ENCODE peak calls at places on chromosomes 16 and 17, in four cellular contexts. One of them, this sample, is unnamed.

GRCh38 chr16:31502981-31503380 is 5.2 kb downstream of the RUSF1 start:
- DNase-seq in stomach: no peak
- DNase-seq in activated CD4-positive, alpha-beta T cell treated with anti-CD3 and anti-CD28 coated beads, Interleukin-2, amount 50 U/mL, for 1 hour: no peak
- DNase-seq in adipocyte: peak
- DNase-seq in this sample: no peak

GRCh38 chr17:27586203-27586701 is 44.7 kb upstream of the LGALS9 start:
- DNase-seq in stomach: no peak
- DNase-seq in activated CD4-positive, alpha-beta T cell treated with anti-CD3 and anti-CD28 coated beads, Interleukin-2, amount 50 U/mL, for 1 hour: no peak
- DNase-seq in adipocyte: peak
- DNase-seq in this sample: no peak

GRCh38 chr17:57864273-57864672 is 14.4 kb upstream of the MRPS23 start:
- DNase-seq in stomach: no peak
- DNase-seq in activated CD4-positive, alpha-beta T cell treated with anti-CD3 and anti-CD28 coated beads, Interleukin-2, amount 50 U/mL, for 1 hour: no peak
- DNase-seq in adipocyte: no peak
- DNase-seq in this sample: no peak

GRCh38 chr17:596763-597644 is 117.6 kb downstream of the VPS53 start:
- DNase-seq in stomach: no peak
- DNase-seq in activated CD4-positive, alpha-beta T cell treated with anti-CD3 and anti-CD28 coated beads, Interleukin-2, amount 50 U/mL, for 1 hour: no peak
- DNase-seq in adipocyte: peak
- DNase-seq in this sample: peak

GRCh38 chr16:13012591-13012990 is 111.2 kb downstream of the SHISA9 start:
- DNase-seq in stomach: no peak
- DNase-seq in activated CD4-positive, alpha-beta T cell treated with anti-CD3 and anti-CD28 coated beads, Interleukin-2, amount 50 U/mL, for 1 hour: no peak
- DNase-seq in adipocyte: no peak
- DNase-seq in this sample: no peak

GRCh38 chr16:70160388-70160787 is 13.2 kb upstream of the CLEC18C start:
- DNase-seq in stomach: no peak
- DNase-seq in activated CD4-positive, alpha-beta T cell treated with anti-CD3 and anti-CD28 coated beads, Interleukin-2, amount 50 U/mL, for 1 hour: no peak
- DNase-seq in adipocyte: no peak
- DNase-seq in this sample: no peak

GRCh38 chr16:525520-526180 is 1.9 kb upstream of the CAPN15 start:
- DNase-seq in stomach: no peak
- DNase-seq in activated CD4-positive, alpha-beta T cell treated with anti-CD3 and anti-CD28 coated beads, Interleukin-2, amount 50 U/mL, for 1 hour: peak
- DNase-seq in adipocyte: peak
- DNase-seq in this sample: peak

GRCh38 chr17:19717031-19717360 is 612 bp upstream of the SLC47A2 start:
- DNase-seq in stomach: no peak
- DNase-seq in activated CD4-positive, alpha-beta T cell treated with anti-CD3 and anti-CD28 coated beads, Interleukin-2, amount 50 U/mL, for 1 hour: no peak
- DNase-seq in adipocyte: no peak
- DNase-seq in this sample: no peak

GRCh38 chr17:65522751-65523404 is 38.6 kb downstream of the AXIN2 start:
- DNase-seq in stomach: no peak
- DNase-seq in activated CD4-positive, alpha-beta T cell treated with anti-CD3 and anti-CD28 coated beads, Interleukin-2, amount 50 U/mL, for 1 hour: no peak
- DNase-seq in adipocyte: no peak
- DNase-seq in this sample: no peak

GRCh38 chr17:73493212-73493814 is 150.9 kb downstream of the SDK2 start:
- DNase-seq in stomach: no peak
- DNase-seq in activated CD4-positive, alpha-beta T cell treated with anti-CD3 and anti-CD28 coated beads, Interleukin-2, amount 50 U/mL, for 1 hour: no peak
- DNase-seq in adipocyte: no peak
- DNase-seq in this sample: peak

GRCh38 chr17:65742433-65743312 is 181.2 kb upstream of the AXIN2 start:
- DNase-seq in stomach: no peak
- DNase-seq in activated CD4-positive, alpha-beta T cell treated with anti-CD3 and anti-CD28 coated beads, Interleukin-2, amount 50 U/mL, for 1 hour: no peak
- DNase-seq in adipocyte: peak
- DNase-seq in this sample: peak

GRCh38 chr17:17495448-17496188 is 577 bp downstream of the RASD1 start:
- DNase-seq in stomach: no peak
- DNase-seq in activated CD4-positive, alpha-beta T cell treated with anti-CD3 and anti-CD28 coated beads, Interleukin-2, amount 50 U/mL, for 1 hour: peak
- DNase-seq in adipocyte: no peak
- DNase-seq in this sample: no peak

GRCh38 chr16:57688987-57689771 is 5.4 kb upstream of the DRC7 start:
- DNase-seq in stomach: peak
- DNase-seq in activated CD4-positive, alpha-beta T cell treated with anti-CD3 and anti-CD28 coated beads, Interleukin-2, amount 50 U/mL, for 1 hour: no peak
- DNase-seq in adipocyte: no peak
- DNase-seq in this sample: no peak

GRCh38 chr17:1226308-1226707 is 43.9 kb upstream of the BHLHA9 start:
- DNase-seq in stomach: no peak
- DNase-seq in activated CD4-positive, alpha-beta T cell treated with anti-CD3 and anti-CD28 coated beads, Interleukin-2, amount 50 U/mL, for 1 hour: no peak
- DNase-seq in adipocyte: no peak
- DNase-seq in this sample: no peak

GRCh38 chr17:38584350-38584925 is 21.3 kb downstream of the SRCIN1 start:
- DNase-seq in stomach: peak
- DNase-seq in activated CD4-positive, alpha-beta T cell treated with anti-CD3 and anti-CD28 coated beads, Interleukin-2, amount 50 U/mL, for 1 hour: peak
- DNase-seq in adipocyte: peak
- DNase-seq in this sample: peak

GRCh38 chr16:24873028-24873427 is 27.3 kb downstream of the SLC5A11 start:
- DNase-seq in stomach: no peak
- DNase-seq in activated CD4-positive, alpha-beta T cell treated with anti-CD3 and anti-CD28 coated beads, Interleukin-2, amount 50 U/mL, for 1 hour: no peak
- DNase-seq in adipocyte: no peak
- DNase-seq in this sample: no peak

GRCh38 chr17:13462161-13462560 is 139.6 kb downstream of the HS3ST3A1 start:
- DNase-seq in stomach: no peak
- DNase-seq in activated CD4-positive, alpha-beta T cell treated with anti-CD3 and anti-CD28 coated beads, Interleukin-2, amount 50 U/mL, for 1 hour: no peak
- DNase-seq in adipocyte: peak
- DNase-seq in this sample: no peak

GRCh38 chr17:34909040-34909439 is 52.2 kb downstream of the CCT6B start:
- DNase-seq in stomach: no peak
- DNase-seq in activated CD4-positive, alpha-beta T cell treated with anti-CD3 and anti-CD28 coated beads, Interleukin-2, amount 50 U/mL, for 1 hour: no peak
- DNase-seq in adipocyte: no peak
- DNase-seq in this sample: no peak

GRCh38 chr17:49556183-49556943 is 19.3 kb upstream of the NXPH3 start:
- DNase-seq in stomach: peak
- DNase-seq in activated CD4-positive, alpha-beta T cell treated with anti-CD3 and anti-CD28 coated beads, Interleukin-2, amount 50 U/mL, for 1 hour: peak
- DNase-seq in adipocyte: peak
- DNase-seq in this sample: peak

GRCh38 chr17:1957037-1957436 is 68.1 kb downstream of the RTN4RL1 start:
- DNase-seq in stomach: no peak
- DNase-seq in activated CD4-positive, alpha-beta T cell treated with anti-CD3 and anti-CD28 coated beads, Interleukin-2, amount 50 U/mL, for 1 hour: no peak
- DNase-seq in adipocyte: peak
- DNase-seq in this sample: peak

GRCh38 chr17:28370035-28370743 is at the start of gene VTN:
- DNase-seq in stomach: peak
- DNase-seq in activated CD4-positive, alpha-beta T cell treated with anti-CD3 and anti-CD28 coated beads, Interleukin-2, amount 50 U/mL, for 1 hour: no peak
- DNase-seq in adipocyte: peak
- DNase-seq in this sample: peak

GRCh38 chr16:69494993-69495392 is 70.6 kb downstream of the CYB5B start:
- DNase-seq in stomach: no peak
- DNase-seq in activated CD4-positive, alpha-beta T cell treated with anti-CD3 and anti-CD28 coated beads, Interleukin-2, amount 50 U/mL, for 1 hour: peak
- DNase-seq in adipocyte: peak
- DNase-seq in this sample: peak

GRCh38 chr16:63983401-63983800 is 1138.5 kb downstream of the CDH11 start:
- DNase-seq in stomach: no peak
- DNase-seq in activated CD4-positive, alpha-beta T cell treated with anti-CD3 and anti-CD28 coated beads, Interleukin-2, amount 50 U/mL, for 1 hour: no peak
- DNase-seq in adipocyte: no peak
- DNase-seq in this sample: no peak

GRCh38 chr17:17928422-17929386 is 43.5 kb downstream of the TOM1L2 start:
- DNase-seq in stomach: no peak
- DNase-seq in activated CD4-positive, alpha-beta T cell treated with anti-CD3 and anti-CD28 coated beads, Interleukin-2, amount 50 U/mL, for 1 hour: no peak
- DNase-seq in adipocyte: no peak
- DNase-seq in this sample: no peak

GRCh38 chr17:43406676-43407645 is 8.2 kb downstream of the ARL4D start:
- DNase-seq in stomach: no peak
- DNase-seq in activated CD4-positive, alpha-beta T cell treated with anti-CD3 and anti-CD28 coated beads, Interleukin-2, amount 50 U/mL, for 1 hour: no peak
- DNase-seq in adipocyte: peak
- DNase-seq in this sample: no peak

GRCh38 chr17:28402224-28402630 is 3.8 kb downstream of the SLC46A1 start:
- DNase-seq in stomach: no peak
- DNase-seq in activated CD4-positive, alpha-beta T cell treated with anti-CD3 and anti-CD28 coated beads, Interleukin-2, amount 50 U/mL, for 1 hour: no peak
- DNase-seq in adipocyte: no peak
- DNase-seq in this sample: no peak

GRCh38 chr16:2280981-2281542 is 13.1 kb upstream of the RNPS1 start:
- DNase-seq in stomach: no peak
- DNase-seq in activated CD4-positive, alpha-beta T cell treated with anti-CD3 and anti-CD28 coated beads, Interleukin-2, amount 50 U/mL, for 1 hour: no peak
- DNase-seq in adipocyte: no peak
- DNase-seq in this sample: no peak

GRCh38 chr17:11296994-11297393 is 56.0 kb downstream of the SHISA6 start:
- DNase-seq in stomach: no peak
- DNase-seq in activated CD4-positive, alpha-beta T cell treated with anti-CD3 and anti-CD28 coated beads, Interleukin-2, amount 50 U/mL, for 1 hour: no peak
- DNase-seq in adipocyte: no peak
- DNase-seq in this sample: no peak

GRCh38 chr17:7842380-7842949 is 8.4 kb downstream of the KDM6B start:
- DNase-seq in stomach: peak
- DNase-seq in activated CD4-positive, alpha-beta T cell treated with anti-CD3 and anti-CD28 coated beads, Interleukin-2, amount 50 U/mL, for 1 hour: peak
- DNase-seq in adipocyte: peak
- DNase-seq in this sample: peak

GRCh38 chr16:71585318-71585703 is 8.4 kb upstream of the TAT start:
- DNase-seq in stomach: no peak
- DNase-seq in activated CD4-positive, alpha-beta T cell treated with anti-CD3 and anti-CD28 coated beads, Interleukin-2, amount 50 U/mL, for 1 hour: no peak
- DNase-seq in adipocyte: no peak
- DNase-seq in this sample: no peak

GRCh38 chr16:11986521-11987057 is 10.1 kb downstream of the SNX29 start:
- DNase-seq in stomach: no peak
- DNase-seq in activated CD4-positive, alpha-beta T cell treated with anti-CD3 and anti-CD28 coated beads, Interleukin-2, amount 50 U/mL, for 1 hour: no peak
- DNase-seq in adipocyte: no peak
- DNase-seq in this sample: no peak

GRCh38 chr17:19867094-19867653 is 562 bp downstream of the ULK2 start:
- DNase-seq in stomach: peak
- DNase-seq in activated CD4-positive, alpha-beta T cell treated with anti-CD3 and anti-CD28 coated beads, Interleukin-2, amount 50 U/mL, for 1 hour: peak
- DNase-seq in adipocyte: peak
- DNase-seq in this sample: peak

GRCh38 chr17:68602267-68602644 is 1.1 kb upstream of the FAM20A start:
- DNase-seq in stomach: no peak
- DNase-seq in activated CD4-positive, alpha-beta T cell treated with anti-CD3 and anti-CD28 coated beads, Interleukin-2, amount 50 U/mL, for 1 hour: no peak
- DNase-seq in adipocyte: no peak
- DNase-seq in this sample: peak

GRCh38 chr16:11240636-11241473 is 15.1 kb downstream of the SOCS1 start:
- DNase-seq in stomach: peak
- DNase-seq in activated CD4-positive, alpha-beta T cell treated with anti-CD3 and anti-CD28 coated beads, Interleukin-2, amount 50 U/mL, for 1 hour: no peak
- DNase-seq in adipocyte: no peak
- DNase-seq in this sample: no peak

GRCh38 chr17:47957591-47958490 is at the start of gene PRR15L:
- DNase-seq in stomach: peak
- DNase-seq in activated CD4-positive, alpha-beta T cell treated with anti-CD3 and anti-CD28 coated beads, Interleukin-2, amount 50 U/mL, for 1 hour: no peak
- DNase-seq in adipocyte: no peak
- DNase-seq in this sample: peak

GRCh38 chr17:79931517-79932309 is 92.5 kb upstream of the CBX4 start:
- DNase-seq in stomach: no peak
- DNase-seq in activated CD4-positive, alpha-beta T cell treated with anti-CD3 and anti-CD28 coated beads, Interleukin-2, amount 50 U/mL, for 1 hour: no peak
- DNase-seq in adipocyte: no peak
- DNase-seq in this sample: peak

This sample was measured in MCF 10A.